ENCODE peak calls at places on chromosomes 4 and X, in four cellular contexts. W, Z, X and N are unnamed samples.

GRCh38 chrX:30653415-30654131 is at the start of gene GK:
- DNase-seq in W (no peak), Z (peak), X (peak), N (no peak)

GRCh38 chr4:81467672-81467964 is 4.1 kb downstream of the RASGEF1B start:
- DNase-seq in W (no peak), Z (no peak), X (no peak), N (no peak)

GRCh38 chr4:28225005-28225404 is 1364.4 kb downstream of the STIM2 start:
- DNase-seq in W (peak), Z (peak), X (no peak), N (peak)

GRCh38 chrX:46330981-46331380 is 214.2 kb downstream of the ZNF674 start:
- DNase-seq in W (no peak), Z (no peak), X (no peak), N (no peak)

GRCh38 chr4:138869165-138869564 is 146.4 kb upstream of the NOCT start:
- DNase-seq in W (no peak), Z (peak), X (no peak), N (no peak)

GRCh38 chr4:183200453-183200852 is 101.4 kb downstream of the WWC2 start:
- DNase-seq in W (no peak), Z (peak), X (peak), N (peak)

GRCh38 chr4:184288451-184289178 is 70.9 kb upstream of the ENPP6 start:
- DNase-seq in W (no peak), Z (no peak), X (no peak), N (peak)

GRCh38 chr4:97950836-97951235 is 192.4 kb downstream of the STPG2 start:
- DNase-seq in W (no peak), Z (no peak), X (no peak), N (no peak)

GRCh38 chrX:6681469-6681868 is 146.6 kb upstream of the VCX3A start:
- DNase-seq in W (no peak), Z (no peak), X (no peak), N (no peak)

GRCh38 chr4:77631276-77631675 is 25.7 kb downstream of the CXCL13 start:
- DNase-seq in W (no peak), Z (no peak), X (no peak), N (no peak)

GRCh38 chr4:5420266-5420665 is 288.1 kb downstream of the EVC2 start:
- DNase-seq in W (no peak), Z (no peak), X (no peak), N (no peak)

GRCh38 chrX:281166-281999 is at the start of gene PLCXD1:
- DNase-seq in W (peak), Z (peak), X (peak), N (peak)

GRCh38 chrX:53374222-53374820 is 48.1 kb downstream of the SMC1A start:
- DNase-seq in W (no peak), Z (no peak), X (no peak), N (no peak)

GRCh38 chr4:119082661-119083060 is 53.0 kb upstream of the MYOZ2 start:
- DNase-seq in W (no peak), Z (no peak), X (no peak), N (no peak)

GRCh38 chrX:72308209-72308565 is 2.5 kb upstream of the CITED1 start:
- DNase-seq in W (no peak), Z (no peak), X (no peak), N (no peak)

GRCh38 chrX:72306085-72306801 is 529 bp upstream of the CITED1 start:
- DNase-seq in W (peak), Z (peak), X (no peak), N (no peak)

GRCh38 chrX:72308566-72309296 is 3.0 kb upstream of the CITED1 start:
- DNase-seq in W (peak), Z (peak), X (no peak), N (peak)

GRCh38 chrX:72306851-72307645 is 1.3 kb upstream of the CITED1 start:
- DNase-seq in W (peak), Z (peak), X (peak), N (peak)

DNA sequence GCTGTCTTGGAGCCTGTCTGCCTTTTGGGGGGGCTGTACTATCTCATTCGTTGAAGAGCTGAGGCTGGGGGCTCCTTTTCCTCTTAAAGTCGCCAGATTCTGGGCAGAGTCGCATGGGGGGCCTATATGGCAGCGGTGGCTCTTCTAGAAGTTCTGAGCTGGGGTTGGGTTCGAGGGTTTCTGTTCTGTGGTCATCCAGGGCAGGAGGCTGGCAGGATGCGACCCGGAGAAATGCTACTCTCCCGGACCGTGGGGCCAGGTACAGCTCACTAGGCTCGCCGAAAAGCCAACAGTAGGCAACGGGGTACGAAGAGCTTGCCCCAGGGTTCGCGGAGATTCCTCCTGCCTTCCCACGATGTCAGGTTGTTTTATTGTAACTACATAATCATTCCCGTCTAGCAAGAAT is 1.9 kb upstream of the CITED1 start:
- DNase-seq in W (no peak), Z (no peak), X (no peak), N (no peak)
- H3K4me3 ChIP-seq in W (peak), Z (no peak), X (peak), N (no peak)

DNA sequence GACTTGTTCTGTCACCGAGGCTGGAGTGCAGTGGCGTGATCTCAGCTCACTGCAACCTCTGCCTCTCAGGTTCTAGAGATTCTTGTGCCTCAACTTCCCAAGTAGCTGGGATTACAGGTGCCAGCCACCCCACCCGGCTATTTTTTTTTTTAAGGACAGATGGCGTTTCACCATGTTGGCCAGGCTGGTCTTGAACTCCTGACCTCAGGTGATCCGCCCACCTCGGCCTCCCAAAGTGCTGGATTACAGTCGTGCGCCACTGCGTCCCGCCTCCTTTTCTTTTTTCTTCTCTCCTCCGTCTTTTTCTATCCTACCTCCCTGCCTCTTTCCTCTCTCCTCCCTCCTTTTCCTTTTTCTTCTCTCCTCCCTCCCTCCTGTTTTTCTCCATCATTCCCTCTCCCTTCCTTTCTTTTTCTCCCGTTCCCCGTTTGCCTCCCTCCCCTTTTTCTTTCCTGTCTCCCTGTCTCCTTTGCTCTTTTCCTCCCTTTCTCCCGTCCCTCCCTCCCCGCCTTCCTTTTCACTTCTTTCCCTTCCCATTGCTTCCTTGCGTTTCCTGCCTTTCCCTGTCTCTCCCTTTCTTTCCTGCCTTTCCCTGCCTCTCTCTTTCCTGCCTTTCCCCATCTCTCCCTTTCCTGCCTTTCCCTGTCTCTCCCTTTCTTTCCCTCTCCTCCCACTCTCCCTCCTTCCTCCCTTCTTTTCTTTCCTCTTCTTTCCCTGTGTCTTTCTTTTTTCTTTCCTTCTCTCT is 2.1 kb upstream of the SLC25A6 start:
- DNase-seq in W (no peak), Z (no peak), X (peak), N (no peak)
- H3K4me3 ChIP-seq in W (peak), Z (no peak), X (peak), N (peak)

GRCh38 chr4:55398966-55399365 is 3.2 kb downstream of the TMEM165 start:
- DNase-seq in W (no peak), Z (peak), X (no peak), N (peak)
- H3K4me3 ChIP-seq in W (peak), Z (no peak), X (no peak), N (peak)

GRCh38 chrX:32678487-32678886 is 532.9 kb downstream of the DMD start:
- DNase-seq in W (no peak), Z (no peak), X (no peak), N (no peak)

GRCh38 chrX:32673193-32673592 is 538.2 kb downstream of the DMD start:
- DNase-seq in W (no peak), Z (peak), X (no peak), N (peak)
- H3K4me3 ChIP-seq in W (no peak), Z (no peak), X (no peak), N (no peak)

DNA sequence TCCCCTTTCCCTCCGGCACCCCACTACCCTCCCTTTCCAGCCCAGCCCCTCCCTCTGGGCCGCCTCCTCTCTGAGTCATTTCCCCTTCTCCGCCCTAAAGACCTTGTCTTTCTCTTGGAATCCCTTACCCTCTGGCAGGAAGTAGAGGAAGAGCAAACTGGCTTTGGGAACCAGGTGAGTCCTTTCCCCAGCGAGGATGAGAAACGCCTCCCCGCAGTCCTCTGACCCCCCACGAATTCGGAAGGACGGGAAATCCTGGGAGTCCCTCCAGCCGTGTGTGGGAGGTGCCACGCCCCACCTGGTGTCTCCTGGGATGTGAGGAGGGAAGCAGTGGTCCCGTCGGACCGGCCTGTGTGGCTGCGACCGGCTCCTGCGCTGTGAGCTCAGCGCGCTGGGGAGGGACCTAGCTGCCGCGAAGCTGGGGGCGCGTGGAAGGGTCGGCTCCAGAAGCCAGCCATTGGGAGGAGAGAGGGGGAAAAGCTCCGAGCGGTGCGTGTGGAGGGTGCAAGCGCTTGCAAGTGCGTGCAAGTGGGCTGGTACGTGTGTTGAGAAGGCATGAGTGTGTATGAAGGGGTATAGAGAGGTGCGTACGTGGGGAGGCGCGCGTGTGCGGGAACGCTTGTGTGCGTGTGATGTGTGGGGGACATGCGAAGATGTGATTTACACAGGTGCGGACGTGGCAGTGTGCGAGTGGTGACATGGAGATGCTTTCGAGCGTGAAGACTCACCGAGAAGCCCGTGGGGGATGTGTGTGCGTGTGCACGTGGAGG is 46.3 kb downstream of the TEX13B start:
- DNase-seq in W (no peak), Z (peak), X (peak), N (peak)
- H3K4me3 ChIP-seq in W (peak), Z (peak), X (no peak), N (peak)

GRCh38 chr4:176840166-176840565 is 47.4 kb upstream of the VEGFC start:
- DNase-seq in W (no peak), Z (peak), X (no peak), N (peak)

GRCh38 chr4:176841730-176842129 is 49.0 kb upstream of the VEGFC start:
- DNase-seq in W (no peak), Z (peak), X (no peak), N (peak)

GRCh38 chr4:176837176-176837915 is 44.6 kb upstream of the VEGFC start:
- DNase-seq in W (no peak), Z (peak), X (no peak), N (no peak)

GRCh38 chr4:176839656-176840055 is 46.9 kb upstream of the VEGFC start:
- DNase-seq in W (no peak), Z (no peak), X (no peak), N (no peak)

DNA sequence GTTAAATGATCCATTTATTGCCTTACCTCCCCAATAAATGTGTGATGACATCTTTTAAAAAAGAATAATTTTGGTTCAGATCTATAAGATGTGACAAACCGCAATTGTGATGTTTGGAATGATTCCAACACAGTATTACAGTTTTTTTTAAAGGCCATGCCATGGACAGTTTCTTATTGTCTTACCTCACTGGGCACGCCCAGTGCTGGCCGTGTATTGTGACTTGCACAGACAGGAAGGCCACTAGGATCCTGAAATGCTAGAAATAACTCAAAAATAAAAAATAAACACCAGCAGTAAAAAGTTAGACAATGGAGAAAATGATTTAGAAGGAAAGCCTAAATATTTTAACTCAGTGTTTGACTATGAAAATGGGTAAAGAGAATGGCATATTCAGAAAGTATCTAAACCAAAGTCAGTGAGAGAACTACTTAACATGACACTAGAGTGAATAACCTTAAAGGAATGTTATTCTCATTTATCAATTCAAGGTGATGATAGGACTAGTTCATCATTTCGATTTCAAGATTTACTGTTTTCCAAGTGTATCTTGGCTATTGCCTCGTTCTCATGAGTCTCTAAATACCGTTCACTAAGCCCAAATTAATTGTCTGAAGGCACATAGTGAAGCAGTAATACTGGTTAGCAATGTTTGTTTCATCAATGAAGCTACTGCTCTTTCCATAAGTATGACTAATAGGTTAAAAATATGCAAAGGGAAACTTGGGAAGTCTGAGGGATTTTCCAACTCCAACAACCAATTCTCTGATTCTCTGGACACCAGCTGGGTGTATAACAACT is 46.1 kb upstream of the VEGFC start:
- DNase-seq in W (peak), Z (peak), X (no peak), N (peak)
- H3K4me3 ChIP-seq in W (no peak), Z (no peak), X (no peak), N (no peak)

GRCh38 chr4:88018471-88018870 is 11.0 kb downstream of the PKD2 start:
- DNase-seq in W (no peak), Z (peak), X (no peak), N (peak)
- H3K4me3 ChIP-seq in W (no peak), Z (no peak), X (no peak), N (no peak)